ENCODE peak calls at places on chromosomes 4 and X, in nine cellular contexts. H is non-pigmented ciliary epithelial cell; I is HT-29; T is EL; P is activated CD4-positive, CD25-positive, alpha-beta regulatory T cell; O is AG08396; E is activated T-helper 1 cell treated with anti-CD3 and anti-CD28 coated beads, Interleukin-2, amount 50 U/mL, for 16 hours; R is psoas muscle; B is NCI-H146. F is an unnamed sample.

GRCh38 chrX:14923761-14924160 is 50.5 kb downstream of the MOSPD2 start:
- DNase-seq in H (no peak), I (no peak), T (no peak), P (no peak), O (no peak), E (no peak), R (no peak), B (no peak), F (no peak)

GRCh38 chrX:45868425-45868824 is 667.7 kb upstream of the DIPK2B start:
- DNase-seq in H (no peak), I (no peak), T (no peak), P (no peak), O (no peak), E (no peak), R (no peak), B (no peak), F (no peak)

GRCh38 chr4:19230906-19231305 is 1020.8 kb upstream of the SLIT2 start:
- DNase-seq in H (no peak), I (no peak), T (no peak), P (no peak), O (no peak), E (no peak), R (no peak), B (no peak), F (no peak)

GRCh38 chrX:133250184-133251080 is 32.3 kb upstream of the TFDP3 start:
- DNase-seq in H (no peak), I (no peak), T (no peak), P (no peak), O (no peak), E (no peak), R (no peak), B (no peak), F (no peak)

GRCh38 chr4:142405021-142405991 is 440.8 kb downstream of the INPP4B start:
- DNase-seq in H (no peak), I (peak; percentile 83), T (peak; percentile 82), P (peak; percentile 6), O (peak; percentile 26), E (peak; percentile 15), R (peak; percentile 15), B (no peak), F (peak; percentile 30)

GRCh38 chrX:36898301-36898700 is 109.9 kb upstream of the FAM47C start:
- DNase-seq in H (no peak), I (peak; percentile 14), T (peak; percentile 0), P (no peak), O (no peak), E (no peak), R (no peak), B (no peak), F (no peak)

GRCh38 chr4:47674173-47674572 is 163.7 kb downstream of the CORIN start:
- DNase-seq in H (no peak), I (no peak), T (no peak), P (no peak), O (no peak), E (no peak), R (no peak), B (no peak), F (no peak)

GRCh38 chr4:3409571-3410091 is 32.1 kb upstream of the HGFAC start:
- DNase-seq in H (no peak), I (no peak), T (no peak), P (no peak), O (no peak), E (no peak), R (no peak), B (no peak), F (no peak)

GRCh38 chrX:48578661-48579128 is 4.4 kb downstream of the RBM3 start:
- DNase-seq in H (no peak), I (peak; percentile 21), T (no peak), P (no peak), O (no peak), E (no peak), R (no peak), B (no peak), F (no peak)

GRCh38 chrX:15856580-15856979 is 2.0 kb upstream of the AP1S2 start:
- DNase-seq in H (no peak), I (no peak), T (no peak), P (no peak), O (no peak), E (no peak), R (no peak), B (no peak), F (no peak)

GRCh38 chr4:37885496-37885895 is 5.4 kb upstream of the TBC1D1 start:
- DNase-seq in H (no peak), I (no peak), T (no peak), P (no peak), O (peak; percentile 46), E (no peak), R (no peak), B (no peak), F (no peak)

GRCh38 chr4:151000747-151001429 is 14.2 kb downstream of the LRBA start:
- DNase-seq in H (no peak), I (no peak), T (no peak), P (no peak), O (no peak), E (no peak), R (no peak), B (no peak), F (no peak)

GRCh38 chr4:73446336-73446938 is 10.4 kb downstream of the AFP start:
- DNase-seq in H (no peak), I (peak; percentile 68), T (peak; percentile 57), P (no peak), O (peak; percentile 28), E (no peak), R (no peak), B (peak; percentile 78), F (no peak)

GRCh38 chrX:153627675-153628111 is 19.3 kb upstream of the DUSP9 start:
- DNase-seq in H (no peak), I (no peak), T (no peak), P (no peak), O (no peak), E (no peak), R (no peak), B (no peak), F (no peak)

GRCh38 chr4:138919094-138919936 is 96.3 kb upstream of the NOCT start:
- DNase-seq in H (no peak), I (peak; percentile 90), T (peak; percentile 78), P (no peak), O (peak; percentile 73), E (no peak), R (peak; percentile 77), B (peak; percentile 84), F (no peak)

GRCh38 chr4:87985097-87985886 is 9.8 kb downstream of the SPP1 start:
- DNase-seq in H (no peak), I (peak; percentile 82), T (peak; percentile 68), P (no peak), O (peak; percentile 33), E (no peak), R (no peak), B (peak; percentile 7), F (no peak)

F was measured in NK-92 treated with Interleukin-12 subunit alpha and Interleukin-12 subunit beta, amount 100 ng/mL, for 24 hours.